ENCODE peak calls at places on chromosomes 11 and 22, in four cellular contexts. C is H1, S is K562, W is GM12878. U is an unnamed sample.

GRCh38 chr22:20267441-20268288 is 453 bp downstream of the RTN4R start:
- DNase-seq in C (peak), W (no peak), S (peak), U (no peak)

GRCh38 chr11:32333335-32333991 is 101.9 kb downstream of the WT1 start:
- DNase-seq in C (peak), W (no peak), S (no peak), U (peak)

GRCh38 chr22:48396785-48397530 is 1430.7 kb downstream of the BRD1 start:
- DNase-seq in S (no peak), W (no peak), C (peak), U (no peak)

GRCh38 chr11:11979487-11980117 is 28.8 kb downstream of the DKK3 start:
- DNase-seq in C (no peak), W (no peak), S (no peak), U (peak)

GRCh38 chr22:35568751-35569725 is 28.4 kb downstream of the RASD2 start:
- DNase-seq in W (no peak), S (no peak), C (no peak), U (peak)

GRCh38 chr22:50569041-50569459 is 6.3 kb upstream of the SYCE3 start:
- DNase-seq in W (no peak), S (no peak), C (no peak), U (no peak)

GRCh38 chr11:64608260-64608538 is 17.2 kb downstream of the SLC22A12 start:
- DNase-seq in W (no peak), S (no peak), C (no peak), U (no peak)

GRCh38 chr11:59429924-59430516 is 3.8 kb upstream of the OR5A2 start:
- DNase-seq in S (peak), W (peak), C (peak), U (peak)

GRCh38 chr11:58164389-58164788 is 24.5 kb upstream of the OR9Q2 start:
- DNase-seq in W (no peak), S (no peak), C (no peak), U (no peak)

GRCh38 chr11:44524751-44525171 is 40.7 kb upstream of the CD82 start:
- DNase-seq in S (peak), W (no peak), C (no peak), U (peak)

GRCh38 chr11:3820971-3821370 is 12.6 kb downstream of the PGAP2 start:
- DNase-seq in S (no peak), C (no peak), W (no peak), U (no peak)

GRCh38 chr11:13053255-13053917 is 44.3 kb downstream of the RASSF10 start:
- DNase-seq in C (no peak), S (no peak), W (no peak), U (no peak)

GRCh38 chr22:31488988-31489617 is 539 bp downstream of the EIF4ENIF1 start:
- DNase-seq in S (peak), W (no peak), C (peak), U (peak)

GRCh38 chr11:67483901-67484665 is 1.3 kb downstream of the AIP start:
- DNase-seq in W (no peak), S (peak), C (no peak), U (no peak)

GRCh38 chr22:32661296-32661695 is 140.2 kb upstream of the TIMP3 start:
- DNase-seq in S (no peak), C (no peak), W (no peak), U (peak)

GRCh38 chr11:12185914-12186313 is 75.5 kb downstream of the MICAL2 start:
- DNase-seq in S (no peak), W (no peak), C (no peak), U (peak)

GRCh38 chr22:30208631-30209603 is 37.6 kb downstream of the LIF start:
- DNase-seq in S (peak), W (no peak), C (no peak), U (peak)

GRCh38 chr11:16097543-16097942 is 258.8 kb downstream of the SOX6 start:
- DNase-seq in C (no peak), W (no peak), S (no peak), U (no peak)

GRCh38 chr11:128871165-128871564 is 4.1 kb upstream of the KCNJ1 start:
- DNase-seq in C (peak), W (no peak), S (no peak), U (no peak)

GRCh38 chr11:34614334-34615113 is 6.4 kb upstream of the EHF start:
- DNase-seq in S (no peak), C (no peak), W (no peak), U (peak)

GRCh38 chr11:78656327-78656726 is 81.7 kb upstream of the NARS2 start:
- DNase-seq in W (no peak), S (no peak), C (peak), U (no peak)

GRCh38 chr11:1193326-1194230 is 29.3 kb upstream of the MUC5B start:
- DNase-seq in W (no peak), C (no peak), S (no peak), U (no peak)

GRCh38 chr11:132024587-132025295 is 654.3 kb downstream of the NTM start:
- DNase-seq in S (no peak), C (no peak), W (peak), U (peak)

GRCh38 chr11:69010964-69011623 is 2.0 kb downstream of the MRGPRF start:
- DNase-seq in S (peak), W (no peak), C (peak), U (peak)

GRCh38 chr11:109425554-109425953 is 3.6 kb downstream of the C11orf87 start:
- DNase-seq in W (no peak), C (no peak), S (no peak), U (no peak)

GRCh38 chr11:33652930-33653329 is 47.7 kb downstream of the C11orf91 start:
- DNase-seq in S (no peak), W (no peak), C (no peak), U (no peak)

GRCh38 chr22:37386441-37386840 is 40.8 kb downstream of the ELFN2 start:
- DNase-seq in S (peak), C (no peak), W (no peak), U (no peak)

GRCh38 chr11:129943036-129943435 is 47.7 kb upstream of the NFRKB start:
- DNase-seq in W (no peak), C (no peak), S (no peak), U (no peak)

GRCh38 chr11:76007179-76007578 is 192.2 kb downstream of the UVRAG start:
- DNase-seq in S (no peak), W (no peak), C (no peak), U (peak)

GRCh38 chr22:27786253-27786898 is 15.2 kb downstream of the MN1 start:
- DNase-seq in S (no peak), W (no peak), C (no peak), U (no peak)

GRCh38 chr11:17439316-17439782 is 37.3 kb downstream of the ABCC8 start:
- DNase-seq in C (no peak), S (no peak), W (no peak), U (no peak)

GRCh38 chr11:130115218-130115617 is 44.4 kb upstream of the ST14 start:
- DNase-seq in C (no peak), W (no peak), S (no peak), U (peak)

GRCh38 chr11:59822989-59823566 is 12.5 kb upstream of the MRPL16 start:
- DNase-seq in C (no peak), S (peak), W (no peak), U (peak)

GRCh38 chr11:69104212-69104855 is 51.4 kb upstream of the SMIM38 start:
- DNase-seq in W (no peak), C (no peak), S (no peak), U (no peak)

GRCh38 chr11:131073167-131073566 is 156.9 kb upstream of the SNX19 start:
- DNase-seq in W (no peak), C (no peak), S (no peak), U (peak)

GRCh38 chr11:131816046-131816445 is 445.6 kb downstream of the NTM start:
- DNase-seq in S (no peak), W (no peak), C (no peak), U (no peak)

GRCh38 chr11:86627776-86628455 is 44.5 kb downstream of the ME3 start:
- DNase-seq in C (no peak), W (no peak), S (no peak), U (no peak)

GRCh38 chr11:88555018-88555828 is 217.7 kb upstream of the CTSC start:
- DNase-seq in S (no peak), W (no peak), C (no peak), U (peak)

GRCh38 chr11:43833657-43834073 is 47.0 kb upstream of the ALKBH3 start:
- DNase-seq in S (no peak), C (no peak), W (no peak), U (peak)

GRCh38 chr22:21933413-21933812 is 19.2 kb downstream of the PPM1F start:
- DNase-seq in W (no peak), S (no peak), C (no peak), U (no peak)
- TF ChIP-seq RFX5 in W (no peak), S (no peak), C (no peak), U (no peak)

DNA sequence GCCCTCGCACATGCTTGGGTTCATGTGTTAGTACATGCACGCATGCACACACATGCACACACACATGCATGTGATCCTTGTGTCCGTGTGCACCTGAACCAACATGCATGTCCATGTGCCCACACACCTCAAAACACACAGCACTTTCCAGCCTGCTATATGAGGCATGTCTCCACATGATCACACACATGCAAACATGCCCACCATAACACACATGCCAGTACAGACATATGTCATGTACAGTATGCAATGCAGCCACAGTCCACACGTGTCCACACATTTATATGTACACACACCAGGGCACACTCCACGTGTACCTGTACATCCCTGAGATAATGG is 40.8 kb downstream of the RNF141 start:
- DNase-seq in S (no peak), C (no peak), W (no peak), U (no peak)
- TF ChIP-seq CHD1 in S (no peak), C (no peak), W (no peak), U (no peak)

GRCh38 chr11:62459080-62459479 is 40.2 kb downstream of the SCGB1A1 start:
- DNase-seq in C (no peak), S (no peak), W (no peak), U (peak)

GRCh38 chr11:62457474-62457873 is 38.6 kb downstream of the SCGB1A1 start:
- DNase-seq in W (no peak), S (no peak), C (no peak), U (no peak)

GRCh38 chr11:62458212-62459002 is 39.6 kb downstream of the SCGB1A1 start:
- DNase-seq in C (no peak), W (no peak), S (peak), U (peak)

GRCh38 chr11:62464655-62465054 is 45.8 kb downstream of the SCGB1A1 start:
- DNase-seq in W (peak), S (no peak), C (no peak), U (no peak)

GRCh38 chr11:62461740-62462522 is 43.1 kb downstream of the SCGB1A1 start:
- DNase-seq in S (peak), C (no peak), W (no peak), U (peak)
- TF ChIP-seq RFX5 in S (no peak), C (no peak), W (no peak), U (no peak)

GRCh38 chr22:43243275-43243768 is 56.4 kb upstream of the TTLL12 start:
- DNase-seq in W (no peak), C (no peak), S (no peak), U (no peak)

GRCh38 chr22:43241138-43241597 is 54.2 kb upstream of the TTLL12 start:
- DNase-seq in W (no peak), C (no peak), S (peak), U (no peak)

GRCh38 chr22:43241699-43242386 is 54.9 kb upstream of the TTLL12 start:
- DNase-seq in C (no peak), S (no peak), W (no peak), U (no peak)

GRCh38 chr22:43244385-43244784 is 57.5 kb upstream of the TTLL12 start:
- DNase-seq in W (no peak), S (no peak), C (no peak), U (no peak)

GRCh38 chr22:43242627-43243026 is 55.7 kb upstream of the TTLL12 start:
- DNase-seq in C (no peak), S (no peak), W (no peak), U (no peak)
- TF ChIP-seq CHD1 in C (no peak), S (no peak), W (no peak), U (no peak)

GRCh38 chr11:94722735-94723134 is 45.4 kb upstream of the AMOTL1 start:
- DNase-seq in S (no peak), W (no peak), C (no peak), U (no peak)
- TF ChIP-seq RFX5 in S (no peak), W (no peak), C (no peak), U (no peak)

GRCh38 chr11:93740031-93740801 is 1.1 kb downstream of the TAF1D start:
- DNase-seq in W (no peak), C (no peak), S (peak), U (peak)

GRCh38 chr11:93740802-93741093 is 547 bp downstream of the TAF1D start:
- DNase-seq in S (peak), W (no peak), C (no peak), U (peak)

GRCh38 chr11:93741094-93741881 is at the start of the genes C11orf54 and TAF1D:
- DNase-seq in C (peak), S (peak), W (peak), U (peak)

GRCh38 chr11:93743316-93743715 is 1.8 kb downstream of the C11orf54 start:
- DNase-seq in C (no peak), S (no peak), W (no peak), U (no peak)

DNA sequence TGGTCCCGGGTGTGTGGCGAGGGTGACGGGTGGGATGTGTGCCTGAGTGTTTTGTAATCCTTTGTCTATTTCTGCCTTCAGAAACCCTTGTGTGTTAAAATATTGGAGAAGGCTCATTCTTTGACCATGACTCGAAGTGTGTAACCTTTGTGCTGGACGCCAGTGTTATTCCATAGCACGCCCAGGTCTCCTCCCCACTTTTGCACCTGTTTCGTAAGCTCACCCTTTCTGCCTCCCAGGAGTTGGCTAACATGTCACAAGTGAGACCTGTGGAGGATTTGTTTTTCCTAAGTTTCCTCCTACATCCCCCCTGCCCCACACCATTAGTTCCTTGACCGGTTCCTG is 382 bp downstream of the C11orf54 start:
- DNase-seq in C (no peak), W (no peak), S (peak), U (peak)
- TF ChIP-seq CHD1 in C (no peak), W (no peak), S (no peak), U (no peak)

DNA sequence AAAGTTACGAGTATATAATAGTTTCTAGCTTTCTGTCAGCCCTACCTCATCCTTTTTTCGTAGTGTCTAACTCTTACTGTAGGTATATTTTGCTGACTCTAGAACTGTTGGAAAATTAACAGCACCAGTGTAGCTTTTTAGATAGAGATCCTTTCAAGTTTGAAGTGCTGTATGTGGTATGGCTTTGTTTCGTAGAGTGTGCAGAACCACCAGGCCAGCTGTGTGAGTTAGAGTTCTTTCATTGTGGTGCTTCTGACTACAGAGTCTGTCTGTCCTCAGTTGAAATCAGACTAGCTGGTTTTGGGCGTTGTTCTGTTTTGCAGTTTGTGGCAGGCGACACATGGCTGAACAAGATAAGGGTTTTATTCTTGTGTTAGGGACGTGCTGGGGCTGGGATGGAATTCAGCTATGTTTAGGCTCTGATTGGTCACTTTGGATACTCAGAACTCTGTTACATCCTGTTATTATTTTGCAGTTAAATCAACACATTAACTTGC is 3.2 kb downstream of the ARHGEF12 start:
- DNase-seq in W (no peak), C (no peak), S (peak), U (peak)
- TF ChIP-seq RFX5 in W (no peak), C (no peak), S (no peak), U (no peak)

GRCh38 chr11:117412653-117413275 is 85.1 kb downstream of the CEP164 start:
- DNase-seq in W (no peak), C (no peak), S (no peak), U (no peak)

GRCh38 chr11:117412176-117412575 is 84.5 kb downstream of the CEP164 start:
- DNase-seq in S (no peak), C (no peak), W (no peak), U (no peak)

GRCh38 chr11:117413616-117414015 is 86.0 kb downstream of the CEP164 start:
- DNase-seq in S (no peak), C (no peak), W (no peak), U (no peak)

GRCh38 chr11:117415358-117415896 is 87.8 kb downstream of the CEP164 start:
- DNase-seq in C (no peak), S (no peak), W (no peak), U (no peak)

GRCh38 chr11:117414724-117415123 is 87.1 kb downstream of the CEP164 start:
- DNase-seq in C (no peak), S (no peak), W (no peak), U (no peak)
- TF ChIP-seq CHD1 in C (no peak), S (no peak), W (no peak), U (no peak)

GRCh38 chr11:126232683-126233082 is 21.1 kb downstream of the FAM118B start:
- DNase-seq in C (no peak), S (no peak), W (no peak), U (no peak)
- TF ChIP-seq RFX5 in C (no peak), S (no peak), W (no peak), U (no peak)

U was measured in IMR-90.